ENCODE peak calls at places on chromosome 3, in nine cellular contexts. U, H, D, S, G, M, J, P and N are unnamed samples.

GRCh38 chr3:172244011-172244410 is 204.2 kb downstream of the GHSR start:
- DNase-seq in S (no peak), D (no peak), M (peak), G (no peak), P (no peak), H (no peak), U (no peak), J (peak), N (peak)

GRCh38 chr3:154062513-154062912 is 58.7 kb upstream of the ARHGEF26 start:
- DNase-seq in H (no peak), S (no peak), U (no peak), M (no peak), P (no peak), D (no peak), G (no peak), J (no peak), N (no peak)

GRCh38 chr3:157163554-157163953 is 3.6 kb upstream of the CCNL1 start:
- DNase-seq in M (no peak), J (no peak), H (no peak), U (no peak), D (no peak), S (no peak), P (no peak), G (no peak), N (no peak)

GRCh38 chr3:193788189-193788946 is 195.4 kb downstream of the OPA1 start:
- DNase-seq in P (peak), U (peak), S (no peak), G (no peak), M (peak), H (peak), J (peak), D (peak), N (peak)

GRCh38 chr3:24562874-24563273 is 68.2 kb upstream of the THRB start:
- DNase-seq in P (no peak), D (no peak), M (no peak), H (no peak), J (no peak), S (no peak), G (no peak), U (no peak), N (no peak)

GRCh38 chr3:86774082-86774691 is 216.8 kb downstream of the VGLL3 start:
- DNase-seq in D (peak), J (peak), P (peak), S (no peak), M (peak), G (no peak), H (peak), U (peak), N (no peak)

GRCh38 chr3:128616516-128617269 is 33.9 kb downstream of the RPN1 start:
- DNase-seq in U (no peak), J (no peak), G (no peak), H (no peak), P (no peak), M (no peak), S (no peak), D (no peak), N (no peak)

GRCh38 chr3:78398401-78398800 is 1358.5 kb downstream of the ROBO2 start:
- DNase-seq in G (no peak), H (no peak), U (no peak), S (no peak), M (no peak), J (no peak), D (no peak), P (no peak), N (no peak)

GRCh38 chr3:179036626-179037300 is 34.8 kb downstream of the ZMAT3 start:
- DNase-seq in P (no peak), S (no peak), H (no peak), G (no peak), U (no peak), J (no peak), D (no peak), M (no peak), N (no peak)

GRCh38 chr3:151460774-151461450 is at the start of gene IGSF10:
- DNase-seq in M (no peak), G (no peak), S (no peak), J (no peak), D (no peak), U (peak), P (no peak), H (no peak), N (peak)

GRCh38 chr3:158696618-158697017 is 24.2 kb upstream of the LXN start:
- DNase-seq in D (no peak), H (no peak), P (no peak), U (no peak), G (no peak), M (no peak), J (peak), S (no peak), N (no peak)

GRCh38 chr3:36937492-36937891 is 7.4 kb downstream of the TRANK1 start:
- DNase-seq in U (no peak), S (no peak), J (no peak), G (no peak), M (peak), H (no peak), P (no peak), D (no peak), N (no peak)

GRCh38 chr3:141393151-141394076 is 25.1 kb downstream of the ZBTB38 start:
- DNase-seq in H (peak), M (no peak), J (peak), U (no peak), S (no peak), P (no peak), G (no peak), D (no peak), N (peak)

GRCh38 chr3:39205919-39206516 is 13.6 kb upstream of the XIRP1 start:
- DNase-seq in J (no peak), U (no peak), H (no peak), M (no peak), P (no peak), D (no peak), G (no peak), S (peak), N (no peak)

GRCh38 chr3:14452676-14453367 is 50.4 kb downstream of the SLC6A6 start:
- DNase-seq in H (peak), S (peak), G (no peak), J (peak), P (peak), D (no peak), M (peak), U (peak), N (peak)

GRCh38 chr3:188974856-188975611 is 196.7 kb upstream of the TPRG1 start:
- DNase-seq in S (no peak), P (no peak), D (no peak), H (no peak), M (peak), J (peak), G (no peak), U (peak), N (peak)

GRCh38 chr3:82628385-82629014 is 867.1 kb upstream of the GBE1 start:
- DNase-seq in H (no peak), D (no peak), J (no peak), G (no peak), U (peak), S (no peak), P (no peak), M (no peak), N (no peak)

GRCh38 chr3:124837065-124837464 is 50.1 kb downstream of the ITGB5 start:
- DNase-seq in P (no peak), M (no peak), J (no peak), U (no peak), D (no peak), G (no peak), H (no peak), S (no peak), N (no peak)

GRCh38 chr3:181289306-181289705 is 299.8 kb upstream of the DNAJC19 start:
- DNase-seq in J (no peak), M (no peak), U (no peak), D (no peak), H (no peak), G (no peak), S (no peak), P (no peak), N (no peak)

GRCh38 chr3:177530908-177531307 is 333.6 kb upstream of the TBL1XR1 start:
- DNase-seq in M (no peak), P (no peak), H (no peak), G (no peak), D (no peak), J (no peak), S (no peak), U (no peak), N (no peak)

GRCh38 chr3:32817195-32817560 is 619 bp upstream of the TRIM71 start:
- DNase-seq in H (no peak), P (no peak), J (no peak), D (no peak), U (no peak), S (no peak), G (no peak), M (no peak), N (peak)

GRCh38 chr3:14600075-14600474 is 51.5 kb upstream of the CCDC174 start:
- DNase-seq in M (no peak), J (no peak), S (no peak), P (no peak), D (no peak), H (no peak), U (no peak), G (no peak), N (no peak)

GRCh38 chr3:183159319-183159718 is 3.2 kb downstream of the LAMP3 start:
- DNase-seq in G (no peak), M (no peak), D (no peak), J (no peak), P (no peak), H (peak), U (no peak), S (no peak), N (peak)

GRCh38 chr3:194196876-194197275 is 60.9 kb downstream of the HES1 start:
- DNase-seq in J (no peak), G (no peak), U (no peak), D (no peak), S (no peak), M (no peak), H (no peak), P (no peak), N (no peak)

GRCh38 chr3:105534491-105534890 is 167.8 kb downstream of the ALCAM start:
- DNase-seq in S (no peak), G (no peak), D (no peak), J (no peak), M (no peak), U (no peak), H (no peak), P (peak), N (no peak)

GRCh38 chr3:28376424-28376823 is 27.8 kb upstream of the AZI2 start:
- DNase-seq in G (no peak), D (no peak), M (peak), J (peak), S (no peak), H (no peak), P (no peak), U (no peak), N (no peak)

GRCh38 chr3:71991051-71991450 is 206.1 kb upstream of the PROK2 start:
- DNase-seq in M (no peak), P (no peak), G (no peak), S (no peak), U (no peak), J (no peak), D (no peak), H (no peak), N (no peak)

GRCh38 chr3:171162986-171163723 is 136.6 kb upstream of the SLC2A2 start:
- DNase-seq in D (no peak), G (peak), H (no peak), P (no peak), M (no peak), J (no peak), U (no peak), S (no peak), N (no peak)

GRCh38 chr3:113097821-113098516 is 107.2 kb downstream of the GTPBP8 start:
- DNase-seq in H (no peak), U (no peak), G (no peak), M (peak), J (peak), P (no peak), D (peak), S (no peak), N (peak)

GRCh38 chr3:42012935-42013651 is 51.2 kb upstream of the ULK4 start:
- DNase-seq in S (no peak), M (peak), P (peak), D (peak), U (no peak), H (peak), J (peak), G (peak), N (peak)

GRCh38 chr3:30342319-30343060 is 263.9 kb upstream of the TGFBR2 start:
- DNase-seq in S (no peak), M (peak), H (no peak), U (no peak), J (peak), G (peak), P (no peak), D (peak), N (peak)

GRCh38 chr3:146222204-146223046 is 28.5 kb downstream of the PLSCR4 start:
- DNase-seq in J (peak), H (no peak), M (no peak), D (peak), S (no peak), G (no peak), P (peak), U (no peak), N (peak)

GRCh38 chr3:49120096-49120437 is 556 bp downstream of the USP19 start:
- DNase-seq in S (no peak), D (no peak), G (no peak), U (no peak), M (no peak), P (no peak), J (no peak), H (no peak), N (no peak)

GRCh38 chr3:4889896-4890295 is 89.3 kb upstream of the BHLHE40 start:
- DNase-seq in J (peak), D (no peak), M (peak), P (no peak), H (no peak), U (no peak), S (no peak), G (no peak), N (no peak)

GRCh38 chr3:170643831-170644230 is 58.0 kb upstream of the SLC7A14 start:
- DNase-seq in D (no peak), G (no peak), P (no peak), H (no peak), S (no peak), J (no peak), M (no peak), U (no peak), N (no peak)

GRCh38 chr3:140767536-140767935 is 89.7 kb downstream of the TRIM42 start:
- DNase-seq in G (no peak), U (no peak), D (no peak), P (no peak), M (no peak), S (no peak), J (no peak), H (no peak), N (no peak)

GRCh38 chr3:61807865-61808276 is 246.5 kb downstream of the PTPRG start:
- DNase-seq in H (peak), J (peak), D (no peak), M (no peak), P (no peak), S (no peak), U (no peak), G (no peak), N (peak)

GRCh38 chr3:162274070-162274469 is 777.5 kb downstream of the OTOL1 start:
- DNase-seq in H (no peak), P (no peak), G (no peak), J (no peak), M (peak), S (no peak), D (no peak), U (no peak), N (no peak)